ENCODE peak calls at places on chromosomes 11 and 22, in four cellular contexts. K is tibial nerve, Z is endothelial cell of umbilical vein, M is lower leg skin. N is an unnamed sample.

GRCh38 chr11:120550007-120550406 is 38.5 kb downstream of the GRIK4 start:
- DNase-seq in K (no peak), Z (no peak), M (no peak), N (no peak)

GRCh38 chr11:99015634-99016454 is 4.9 kb upstream of the CNTN5 start:
- DNase-seq in K (no peak), Z (peak), M (no peak), N (no peak)

GRCh38 chr11:93464938-93465337 is 78.3 kb downstream of the SMCO4 start:
- DNase-seq in K (no peak), Z (no peak), M (no peak), N (no peak)

GRCh38 chr11:107719557-107720304 is 7.9 kb upstream of the SLN start:
- DNase-seq in K (no peak), Z (no peak), M (no peak), N (no peak)

GRCh38 chr22:41746563-41747400 is 47.5 kb downstream of the MEI1 start:
- DNase-seq in K (peak), Z (peak), M (peak), N (peak)

GRCh38 chr11:64237484-64237951 is 3.1 kb downstream of the VEGFB start:
- DNase-seq in K (no peak), Z (no peak), M (no peak), N (no peak)

GRCh38 chr11:36339899-36340298 is 43.8 kb downstream of the PRR5L start:
- DNase-seq in K (no peak), Z (no peak), M (no peak), N (no peak)

GRCh38 chr11:10413268-10413667 is 41.8 kb upstream of the AMPD3 start:
- DNase-seq in K (no peak), Z (peak), M (no peak), N (no peak)

GRCh38 chr11:128341280-128341679 is 246.1 kb downstream of the ETS1 start:
- DNase-seq in K (no peak), Z (peak), M (no peak), N (no peak)

GRCh38 chr22:23305922-23306374 is 125.6 kb downstream of the BCR start:
- DNase-seq in K (peak), Z (peak), M (peak), N (no peak)

DNA sequence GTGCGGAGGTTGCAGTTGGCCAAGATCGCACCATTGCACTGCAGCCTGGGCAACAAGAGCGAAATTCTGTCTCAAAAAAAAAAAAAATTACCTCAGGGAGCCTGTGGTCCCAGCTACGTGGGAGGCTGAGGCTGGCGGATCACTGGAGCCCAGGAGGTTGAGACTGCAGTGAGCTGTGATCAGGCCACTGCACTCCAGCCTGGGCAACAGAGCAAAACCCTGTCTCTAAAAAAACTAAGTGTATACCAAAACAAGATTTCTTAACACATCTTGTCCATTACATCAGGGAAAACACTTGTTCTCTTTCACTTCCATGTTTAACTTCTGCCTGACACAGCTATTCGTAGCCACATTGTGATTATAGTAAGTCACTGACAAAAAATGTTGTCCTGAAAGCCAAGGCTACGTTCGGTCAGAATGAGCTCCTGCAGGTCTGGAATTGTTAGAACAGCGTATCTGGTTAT is 1.4 kb downstream of the TMEM80 start:
- DNase-seq in K (no peak), Z (no peak), M (no peak), N (no peak)
- TF ChIP-seq POLR2A in K (no peak), Z (no peak), M (no peak), N (no peak)

DNA sequence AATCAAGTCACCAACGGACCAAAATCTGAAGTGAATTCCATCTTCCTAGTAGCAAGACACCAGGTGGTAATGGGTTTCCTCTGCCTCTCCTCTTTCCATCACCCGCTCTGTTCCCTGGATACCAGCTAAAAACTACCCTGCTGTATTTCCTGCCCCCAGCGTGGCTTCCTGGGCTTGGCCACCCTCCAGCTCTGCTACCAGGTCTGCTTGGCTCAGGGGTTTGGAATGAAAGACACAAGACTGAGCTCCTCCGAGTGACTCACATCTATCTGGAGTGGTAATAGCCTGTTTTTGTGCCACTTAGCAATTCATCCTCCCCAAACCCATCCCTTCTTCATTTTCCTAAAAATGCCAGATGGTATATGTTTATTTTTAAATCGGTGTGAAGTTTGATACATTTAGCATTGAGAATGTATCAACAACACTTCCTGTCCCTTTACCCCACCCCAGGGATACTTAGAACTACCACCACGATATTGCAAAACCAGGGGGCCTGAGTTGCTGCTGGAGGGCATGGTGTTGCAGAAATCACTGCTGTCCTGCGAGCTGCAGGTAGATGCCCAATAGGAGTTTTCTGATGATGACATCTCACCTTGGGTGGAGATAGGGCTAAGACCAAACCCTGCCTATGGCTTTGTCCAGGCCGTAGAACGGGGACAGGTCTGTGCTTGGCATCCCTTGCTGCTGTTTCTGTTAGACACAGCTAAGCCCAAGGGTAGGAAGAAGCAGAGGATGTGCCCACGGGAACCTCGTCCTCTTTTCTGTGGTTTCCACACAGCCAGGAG is 7.5 kb upstream of the MICAL3 start:
- DNase-seq in K (no peak), Z (no peak), M (no peak), N (peak)
- TF ChIP-seq POLR2A in K (no peak), Z (no peak), M (no peak), N (no peak)

GRCh38 chr11:126113515-126113957 is 50.9 kb upstream of the CDON start:
- DNase-seq in K (peak), Z (peak), M (peak), N (peak)
- TF ChIP-seq POLR2A in K (peak), Z (no peak), M (no peak), N (no peak)

GRCh38 chr22:29310863-29311339 is 4.5 kb downstream of the GAS2L1 start:
- DNase-seq in K (peak), Z (peak), M (peak), N (peak)

GRCh38 chr22:29310065-29310862 is 3.8 kb downstream of the GAS2L1 start:
- DNase-seq in K (no peak), Z (no peak), M (no peak), N (no peak)

GRCh38 chr22:29308791-29309262 is 2.4 kb downstream of the GAS2L1 start:
- DNase-seq in K (no peak), Z (peak), M (no peak), N (peak)

GRCh38 chr22:29308148-29308790 is 1.8 kb downstream of the GAS2L1 start:
- DNase-seq in K (no peak), Z (no peak), M (no peak), N (no peak)

GRCh38 chr22:29309332-29310064 is 3.0 kb downstream of the GAS2L1 start:
- DNase-seq in K (no peak), Z (peak), M (no peak), N (no peak)
- TF ChIP-seq POLR2A in K (no peak), Z (no peak), M (no peak), N (no peak)

GRCh38 chr11:47212938-47213337 is 1.8 kb upstream of the DDB2 start:
- DNase-seq in K (no peak), Z (no peak), M (no peak), N (no peak)

GRCh38 chr11:47220401-47220821 is 5.6 kb downstream of the DDB2 start:
- DNase-seq in K (no peak), Z (peak), M (no peak), N (no peak)

GRCh38 chr11:47216141-47216798 is 1.5 kb downstream of the DDB2 start:
- DNase-seq in K (no peak), Z (peak), M (peak), N (peak)

GRCh38 chr11:47213985-47214564 is 699 bp upstream of the DDB2 start:
- DNase-seq in K (peak), Z (peak), M (peak), N (peak)

DNA sequence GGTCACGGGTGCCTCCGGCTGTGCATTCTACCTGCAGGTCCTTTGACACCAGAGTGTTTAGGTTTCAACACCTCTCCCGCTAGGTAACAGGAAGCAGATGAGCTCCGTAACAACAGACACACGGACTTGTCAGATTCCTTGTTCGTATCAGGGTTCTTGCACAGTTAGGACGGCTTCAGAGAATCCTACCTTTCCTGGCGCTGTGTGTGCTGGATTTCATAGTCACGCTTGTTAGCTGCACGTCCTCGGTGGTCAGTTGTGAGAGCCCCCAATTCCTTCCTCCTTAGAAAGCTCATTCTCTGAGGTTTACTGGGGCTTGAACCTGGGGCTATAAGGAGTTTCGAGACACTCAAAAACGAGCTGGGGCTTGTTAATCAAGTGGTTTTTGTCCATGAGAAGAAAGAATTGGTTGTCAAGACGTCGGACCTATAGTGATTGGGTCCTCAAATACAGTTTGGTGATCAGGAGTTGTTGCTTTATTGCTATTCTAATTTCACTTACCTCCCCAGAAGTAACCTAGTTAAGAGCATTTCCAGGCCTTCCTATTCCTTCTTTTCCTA is 672 bp downstream of the DDB2 start:
- DNase-seq in K (no peak), Z (no peak), M (no peak), N (no peak)
- TF ChIP-seq POLR2A in K (no peak), Z (no peak), M (no peak), N (no peak)

GRCh38 chr11:71238941-71239340 is 13.4 kb downstream of the SHANK2 start:
- DNase-seq in K (no peak), Z (no peak), M (no peak), N (no peak)

GRCh38 chr11:71240061-71240690 is 12.2 kb downstream of the SHANK2 start:
- DNase-seq in K (no peak), Z (no peak), M (no peak), N (no peak)

GRCh38 chr11:71241721-71242259 is 10.6 kb downstream of the SHANK2 start:
- DNase-seq in K (no peak), Z (no peak), M (no peak), N (no peak)

GRCh38 chr11:71239581-71239980 is 12.8 kb downstream of the SHANK2 start:
- DNase-seq in K (no peak), Z (no peak), M (no peak), N (no peak)

GRCh38 chr11:71240865-71241691 is 11.3 kb downstream of the SHANK2 start:
- DNase-seq in K (peak), Z (no peak), M (peak), N (no peak)
- TF ChIP-seq POLR2A in K (no peak), Z (no peak), M (no peak), N (no peak)